ENCODE peak calls at places on chromosomes 6 and 20, in seven cellular contexts. G is astrocyte of the spinal cord, T is BJ, W is lung, P is fibroblast of mammary gland, S is fibroblast of lung, Z is IMR-90. D is an unnamed sample.

GRCh38 chr6:105785412-105785811 is 300.7 kb upstream of the PRDM1 start:
- DNase-seq in G (no peak), T (no peak), W (no peak), P (no peak), S (no peak), Z (no peak), D (no peak)

GRCh38 chr20:59748555-59749292 is 144.4 kb downstream of the PHACTR3 start:
- DNase-seq in G (peak), T (peak), W (no peak), P (peak), S (peak), Z (peak), D (peak)

GRCh38 chr6:19382676-19383075 is 454.5 kb upstream of the ID4 start:
- DNase-seq in G (no peak), T (no peak), W (no peak), P (no peak), S (no peak), Z (no peak), D (no peak)

GRCh38 chr20:38453941-38454340 is 18.7 kb upstream of the RALGAPB start:
- DNase-seq in G (no peak), T (no peak), W (no peak), P (no peak), S (no peak), Z (no peak), D (no peak)

GRCh38 chr6:105981002-105981887 is 104.9 kb upstream of the PRDM1 start:
- DNase-seq in G (no peak), T (no peak), W (no peak), P (no peak), S (peak), Z (no peak), D (peak)

GRCh38 chr6:71107935-71108420 is 151.1 kb upstream of the B3GAT2 start:
- DNase-seq in G (peak), T (peak), W (no peak), P (peak), S (peak), Z (peak), D (no peak)

GRCh38 chr6:38193051-38193450 is 373.5 kb downstream of the ZFAND3 start:
- DNase-seq in G (no peak), T (no peak), W (no peak), P (no peak), S (no peak), Z (no peak), D (no peak)

GRCh38 chr20:47574616-47575401 is 73.1 kb downstream of the NCOA3 start:
- DNase-seq in G (peak), T (no peak), W (no peak), P (peak), S (peak), Z (peak), D (no peak)

GRCh38 chr6:118650500-118651281 is 700 bp downstream of the CEP85L start:
- DNase-seq in G (peak), T (no peak), W (peak), P (peak), S (peak), Z (peak), D (peak)

GRCh38 chr6:3522561-3523287 is 65.9 kb upstream of the SLC22A23 start:
- DNase-seq in G (peak), T (peak), W (no peak), P (peak), S (peak), Z (peak), D (no peak)

GRCh38 chr6:129212081-129212480 is 329.1 kb downstream of the LAMA2 start:
- DNase-seq in G (peak), T (peak), W (no peak), P (no peak), S (peak), Z (no peak), D (no peak)

GRCh38 chr6:161272600-161273355 is 1.1 kb downstream of the AGPAT4 start:
- DNase-seq in G (peak), T (no peak), W (no peak), P (peak), S (peak), Z (peak), D (no peak)

GRCh38 chr20:761418-762381 is 6.6 kb downstream of the SLC52A3 start:
- DNase-seq in G (no peak), T (no peak), W (no peak), P (no peak), S (no peak), Z (no peak), D (no peak)

GRCh38 chr6:154613137-154613676 is 102.7 kb upstream of the CNKSR3 start:
- DNase-seq in G (peak), T (peak), W (no peak), P (peak), S (peak), Z (peak), D (no peak)

GRCh38 chr6:107304421-107305025 is 154.8 kb downstream of the PDSS2 start:
- DNase-seq in G (peak), T (no peak), W (no peak), P (peak), S (peak), Z (peak), D (no peak)

GRCh38 chr6:165010556-165011535 is 298.6 kb downstream of the C6orf118 start:
- DNase-seq in G (peak), T (no peak), W (no peak), P (no peak), S (peak), Z (no peak), D (no peak)

GRCh38 chr6:36599791-36600209 is 5.6 kb downstream of the SRSF3 start:
- DNase-seq in G (no peak), T (no peak), W (no peak), P (peak), S (peak), Z (peak), D (no peak)

GRCh38 chr6:2949536-2950083 is 21.8 kb downstream of the SERPINB6 start:
- DNase-seq in G (no peak), T (no peak), W (peak), P (no peak), S (no peak), Z (no peak), D (no peak)

GRCh38 chr6:45965787-45966186 is 49.9 kb downstream of the CLIC5 start:
- DNase-seq in G (peak), T (no peak), W (no peak), P (peak), S (peak), Z (peak), D (no peak)

GRCh38 chr6:14270925-14271791 is 153.6 kb downstream of the CD83 start:
- DNase-seq in G (peak), T (peak), W (no peak), P (peak), S (peak), Z (peak), D (peak)

DNA sequence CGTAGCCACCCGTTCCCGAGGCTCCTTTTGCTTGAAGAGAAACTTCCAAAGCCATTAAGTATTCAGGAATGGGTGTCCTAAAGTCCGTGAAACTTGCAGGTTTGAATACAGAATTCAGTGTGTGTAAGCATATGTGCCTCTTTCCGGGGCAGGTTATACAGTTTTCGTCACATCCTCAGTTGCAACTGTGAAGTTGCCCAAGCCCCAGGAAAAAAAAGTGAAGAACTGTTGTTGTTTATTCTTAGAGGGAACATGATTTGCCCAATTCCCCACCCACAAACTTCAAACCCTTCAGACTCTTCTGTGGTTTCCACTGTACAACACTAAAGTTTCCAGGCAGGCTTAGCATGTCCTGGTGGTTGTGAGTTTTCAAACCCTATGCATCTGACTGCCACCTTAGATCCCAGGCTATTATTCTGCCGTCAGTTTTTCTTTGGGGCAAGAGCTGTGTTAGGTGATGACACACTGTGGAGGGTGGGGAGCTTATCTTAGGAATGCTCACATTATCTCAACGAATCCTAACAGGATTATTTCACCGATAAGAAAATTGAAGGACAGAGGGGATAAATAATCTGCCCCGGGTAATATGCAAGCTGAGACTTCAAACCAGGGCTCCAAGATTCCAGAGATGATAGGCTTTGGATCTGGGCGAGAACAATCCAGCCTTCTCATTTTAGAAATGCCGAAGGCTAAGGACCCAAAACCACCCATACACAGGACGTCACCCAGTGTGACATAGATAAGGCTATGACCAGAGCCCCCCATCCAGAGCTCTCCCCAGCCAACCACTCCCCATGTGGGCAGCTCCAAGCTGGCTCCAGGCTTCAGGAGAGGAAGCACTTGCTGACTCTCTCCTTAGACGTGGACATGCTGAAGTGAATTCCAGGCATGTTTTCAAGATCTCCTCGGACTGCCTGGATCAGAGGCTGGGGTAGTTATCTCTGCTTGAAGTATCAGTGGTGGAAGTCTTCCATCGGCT is 81.7 kb upstream of the AFDN start:
- DNase-seq in G (no peak), T (no peak), W (no peak), P (no peak), S (no peak), Z (no peak), D (no peak)
- H3K4me3 ChIP-seq in G (no peak), T (no peak), W (no peak), P (no peak), S (no peak), Z (no peak), D (no peak)

GRCh38 chr6:156795825-156796224 is 18.6 kb downstream of the ARID1B start:
- DNase-seq in G (no peak), T (no peak), W (no peak), P (no peak), S (no peak), Z (peak), D (no peak)
- H3K4me3 ChIP-seq in G (peak), T (no peak), W (no peak), P (peak), S (peak), Z (peak), D (no peak)

DNA sequence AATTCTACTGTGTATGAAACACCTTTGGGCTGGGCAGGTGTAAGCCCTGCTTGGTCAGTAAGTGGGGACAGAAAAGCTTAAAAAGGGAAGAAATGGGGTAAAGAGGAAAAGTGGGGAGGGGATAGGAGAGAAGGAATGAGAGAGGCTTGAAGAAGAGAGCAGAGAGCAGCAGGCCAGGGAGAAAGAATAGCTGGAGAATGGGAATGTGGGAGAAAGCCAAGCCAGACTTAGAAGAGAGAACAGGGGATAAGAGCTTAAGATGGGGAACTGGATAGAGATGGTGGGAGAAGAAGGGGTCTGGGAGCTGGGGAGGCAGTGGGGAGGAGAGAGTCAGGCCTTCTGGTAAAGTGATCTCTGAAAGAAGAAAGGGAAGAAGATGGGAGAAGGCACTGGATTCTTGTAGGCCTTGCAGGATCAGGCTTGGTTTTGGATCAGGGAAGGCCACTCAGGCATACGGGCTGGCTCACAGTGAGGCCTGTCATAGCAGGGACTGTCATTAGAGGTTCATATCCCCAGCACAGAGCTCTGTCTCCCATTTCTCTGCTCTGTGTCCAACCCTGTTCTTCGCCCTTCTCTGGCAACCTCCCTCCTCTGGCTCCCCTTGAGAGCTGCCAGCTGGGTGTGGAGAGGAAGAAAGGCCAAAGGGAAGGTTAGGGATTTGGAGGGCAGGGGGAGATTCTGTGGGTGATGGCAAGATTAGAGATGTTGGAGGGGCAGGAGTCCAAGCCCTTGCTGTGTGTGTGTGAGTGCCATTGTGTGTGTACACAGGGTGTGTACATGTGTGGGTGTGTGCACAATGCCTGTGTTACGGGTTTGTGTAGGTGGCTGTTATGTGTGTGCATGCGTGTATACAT is 9.3 kb downstream of the SYNGAP1 start:
- DNase-seq in G (no peak), T (no peak), W (no peak), P (no peak), S (no peak), Z (no peak), D (no peak)
- H3K4me3 ChIP-seq in G (no peak), T (no peak), W (no peak), P (peak), S (peak), Z (no peak), D (no peak)

GRCh38 chr20:46226602-46227001 is 81.7 kb downstream of the CDH22 start:
- DNase-seq in G (peak), T (no peak), W (no peak), P (peak), S (peak), Z (peak), D (no peak)
- H3K4me3 ChIP-seq in G (no peak), T (no peak), W (no peak), P (no peak), S (no peak), Z (no peak), D (no peak)

DNA sequence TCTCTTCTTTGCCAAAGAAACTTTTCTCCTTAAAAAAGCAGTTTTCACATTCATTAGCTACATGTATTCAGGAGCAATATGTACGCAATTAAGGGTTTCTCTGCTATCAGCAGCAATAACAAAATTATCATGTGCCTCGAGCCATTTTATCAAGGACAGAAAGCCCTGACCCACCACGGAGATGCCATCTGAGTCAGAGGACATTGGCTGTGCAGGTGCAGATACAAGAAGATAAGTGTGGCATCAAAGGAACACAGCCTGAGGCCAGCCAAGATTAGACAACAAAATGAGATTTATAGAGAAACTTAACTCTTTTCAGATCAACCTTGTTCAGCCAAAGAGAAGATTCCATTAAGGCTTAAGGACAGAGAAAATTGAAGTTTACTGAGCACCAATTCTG is 115.2 kb upstream of the LGSN start:
- DNase-seq in G (no peak), T (no peak), W (no peak), P (no peak), S (no peak), Z (no peak), D (no peak)
- H3K4me3 ChIP-seq in G (no peak), T (no peak), W (no peak), P (no peak), S (no peak), Z (no peak), D (no peak)

GRCh38 chr6:30075987-30076311 is 380 bp upstream of the RNF39 start:
- DNase-seq in G (no peak), T (no peak), W (no peak), P (no peak), S (no peak), Z (no peak), D (no peak)

GRCh38 chr6:30075094-30075986 is at the start of gene RNF39:
- DNase-seq in G (no peak), T (no peak), W (peak), P (no peak), S (no peak), Z (no peak), D (peak)

GRCh38 chr6:30074331-30075093 is 1.1 kb downstream of the RNF39 start:
- DNase-seq in G (no peak), T (no peak), W (no peak), P (no peak), S (no peak), Z (no peak), D (no peak)

GRCh38 chr6:30071858-30072257 is 3.7 kb downstream of the RNF39 start:
- DNase-seq in G (no peak), T (no peak), W (no peak), P (no peak), S (no peak), Z (no peak), D (no peak)

DNA sequence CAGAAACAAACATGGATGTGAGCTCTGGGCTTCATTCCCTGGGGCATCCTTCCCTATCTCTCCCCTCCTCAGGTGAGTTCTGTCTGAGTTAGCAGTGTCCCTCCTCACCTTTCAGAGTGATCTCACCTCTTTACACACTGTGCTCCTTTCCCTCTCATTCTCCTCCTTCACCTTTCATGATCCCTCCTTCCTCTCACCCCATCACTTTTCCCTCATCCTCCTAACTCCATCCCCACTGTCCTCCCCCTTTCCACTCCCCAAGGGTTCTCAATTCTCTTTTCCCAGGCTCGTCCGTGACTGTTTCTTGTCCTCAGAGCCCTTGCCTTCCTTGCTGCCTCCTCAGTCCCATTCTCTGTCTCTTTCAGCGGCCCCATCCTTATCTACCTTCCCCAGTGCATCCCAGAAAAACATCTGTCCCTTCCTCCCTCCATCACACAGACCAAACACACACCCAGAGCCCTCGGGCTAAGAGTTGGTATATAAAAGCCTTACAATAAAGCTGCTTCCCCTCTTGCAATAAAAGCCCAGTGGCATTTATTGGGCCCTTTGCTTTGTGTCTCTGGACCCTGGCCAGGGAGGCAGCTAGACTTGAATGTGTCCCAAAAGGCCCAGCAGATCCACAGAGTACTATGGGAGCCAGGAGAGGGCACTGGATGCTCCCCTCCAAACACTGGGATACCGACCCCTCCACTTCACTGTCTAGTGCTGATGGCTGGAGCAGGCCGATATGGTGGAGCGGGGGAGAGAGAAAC is 1.9 kb downstream of the RNF39 start:
- DNase-seq in G (no peak), T (no peak), W (no peak), P (no peak), S (no peak), Z (no peak), D (no peak)
- H3K4me3 ChIP-seq in G (no peak), T (no peak), W (no peak), P (no peak), S (no peak), Z (no peak), D (no peak)

DNA sequence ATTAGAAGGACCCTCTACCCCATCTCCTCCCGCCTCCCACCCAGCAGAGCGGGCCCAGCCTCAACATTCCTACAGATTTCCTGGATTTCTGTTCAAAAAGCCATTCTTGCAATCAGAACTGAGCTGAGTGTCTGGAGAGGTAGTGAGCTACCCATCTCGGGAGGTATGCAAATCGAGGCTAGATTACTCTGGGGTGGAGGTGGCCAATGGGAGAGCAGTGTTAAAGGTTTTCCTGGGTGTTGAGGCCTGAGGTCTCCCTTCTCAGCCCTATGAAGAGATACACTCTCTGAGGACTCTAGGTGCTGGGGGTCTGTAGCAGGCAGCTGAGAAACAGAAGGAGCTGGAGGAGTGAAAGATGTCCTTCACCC is 57.0 kb downstream of the CD40 start:
- DNase-seq in G (no peak), T (no peak), W (no peak), P (no peak), S (no peak), Z (no peak), D (no peak)
- H3K4me3 ChIP-seq in G (no peak), T (no peak), W (no peak), P (no peak), S (no peak), Z (no peak), D (no peak)

GRCh38 chr6:26484161-26484560 is 15.9 kb upstream of the BTN1A1 start:
- DNase-seq in G (no peak), T (no peak), W (no peak), P (no peak), S (no peak), Z (no peak), D (no peak)

GRCh38 chr6:26486358-26486757 is 13.7 kb upstream of the BTN1A1 start:
- DNase-seq in G (no peak), T (no peak), W (no peak), P (no peak), S (no peak), Z (no peak), D (no peak)

GRCh38 chr6:26482338-26482737 is 17.8 kb upstream of the BTN1A1 start:
- DNase-seq in G (no peak), T (no peak), W (no peak), P (no peak), S (no peak), Z (no peak), D (no peak)

GRCh38 chr6:26485401-26485800 is 14.7 kb upstream of the BTN1A1 start:
- DNase-seq in G (no peak), T (no peak), W (no peak), P (no peak), S (no peak), Z (no peak), D (no peak)

DNA sequence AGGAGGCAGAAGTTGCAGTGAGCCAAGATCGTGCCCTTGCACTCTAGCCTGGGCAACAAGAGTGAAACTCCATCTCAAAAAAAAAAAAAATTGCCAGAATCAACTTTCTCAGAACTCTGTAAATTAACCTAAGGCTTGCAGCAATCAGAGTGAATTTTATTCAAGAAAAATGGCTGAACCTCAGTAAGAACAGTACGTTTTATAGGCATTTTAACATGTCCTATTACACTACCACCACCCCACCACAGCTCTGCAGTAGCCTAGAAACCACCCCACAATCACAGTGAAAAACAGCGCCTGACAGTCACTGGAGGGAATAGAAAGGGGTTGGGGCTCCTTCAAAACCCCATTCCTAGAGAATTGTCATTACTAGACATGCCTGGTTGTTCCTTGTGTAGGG is 16.4 kb upstream of the BTN1A1 start:
- DNase-seq in G (no peak), T (no peak), W (no peak), P (no peak), S (no peak), Z (no peak), D (no peak)
- H3K4me3 ChIP-seq in G (no peak), T (no peak), W (no peak), P (no peak), S (no peak), Z (no peak), D (no peak)

GRCh38 chr20:16505894-16506293 is 67.4 kb downstream of the KIF16B start:
- DNase-seq in G (no peak), T (no peak), W (no peak), P (no peak), S (no peak), Z (no peak), D (no peak)
- H3K4me3 ChIP-seq in G (no peak), T (no peak), W (no peak), P (no peak), S (no peak), Z (no peak), D (no peak)